ENCODE peak calls at places on chromosomes 16 and 17, in five cellular contexts. A, N, L, I and Y are unnamed samples.

GRCh38 chr16:87681990-87682570 is 79.8 kb downstream of the JPH3 start:
- DNase-seq in A (no peak), N (peak), L (no peak), I (no peak), Y (no peak)

GRCh38 chr17:40819528-40820125 is 2.8 kb downstream of the KRT10 start:
- DNase-seq in A (no peak), N (peak), L (no peak), I (no peak), Y (no peak)

GRCh38 chr16:87713469-87714229 is 52.1 kb downstream of the KLHDC4 start:
- DNase-seq in A (no peak), N (no peak), L (no peak), I (peak), Y (no peak)

GRCh38 chr16:1772362-1772907 is at the start of gene EME2:
- DNase-seq in A (no peak), N (peak), L (peak), I (no peak), Y (no peak)

GRCh38 chr17:72343911-72344310 is 223.1 kb downstream of the SOX9 start:
- DNase-seq in A (no peak), N (no peak), L (no peak), I (no peak), Y (no peak)

GRCh38 chr17:1532836-1533602 is 16.6 kb upstream of the INPP5K start:
- DNase-seq in A (no peak), N (no peak), L (no peak), I (no peak), Y (no peak)

GRCh38 chr17:10633738-10634379 is 23.2 kb downstream of the MYH3 start:
- DNase-seq in A (no peak), N (no peak), L (no peak), I (peak), Y (no peak)

GRCh38 chr17:37821025-37821713 is 76.3 kb upstream of the HNF1B start:
- DNase-seq in A (no peak), N (no peak), L (no peak), I (no peak), Y (no peak)

GRCh38 chr17:70297397-70297796 is 128.1 kb downstream of the KCNJ2 start:
- DNase-seq in A (no peak), N (no peak), L (no peak), I (no peak), Y (no peak)

GRCh38 chr17:4440690-4441686 is 7.2 kb downstream of the SPNS3 start:
- DNase-seq in A (no peak), N (no peak), L (no peak), I (no peak), Y (peak)

GRCh38 chr17:19753661-19754463 is 5.8 kb upstream of the ALDH3A1 start:
- DNase-seq in A (peak), N (no peak), L (no peak), I (peak), Y (peak)

GRCh38 chr17:20206068-20206467 is 196.9 kb downstream of the SPECC1 start:
- DNase-seq in A (no peak), N (no peak), L (no peak), I (no peak), Y (no peak)

GRCh38 chr17:27333410-27333980 is 39.6 kb downstream of the WSB1 start:
- DNase-seq in A (no peak), N (no peak), L (no peak), I (no peak), Y (no peak)

GRCh38 chr17:19327039-19327776 is 35.3 kb downstream of the B9D1 start:
- DNase-seq in A (peak), N (no peak), L (no peak), I (no peak), Y (no peak)

GRCh38 chr17:41544497-41544896 is 16.4 kb upstream of the KRT19 start:
- DNase-seq in A (no peak), N (peak), L (no peak), I (no peak), Y (no peak)

GRCh38 chr17:29091591-29092291 is 48.8 kb downstream of the PIPOX start:
- DNase-seq in A (no peak), N (no peak), L (no peak), I (no peak), Y (no peak)

GRCh38 chr16:68490829-68491575 is 42.7 kb upstream of the SMPD3 start:
- DNase-seq in A (peak), N (no peak), L (no peak), I (no peak), Y (peak)

GRCh38 chr16:68491576-68491950 is 43.3 kb upstream of the SMPD3 start:
- DNase-seq in A (no peak), N (no peak), L (no peak), I (no peak), Y (no peak)

GRCh38 chr16:68492501-68493411 is 44.4 kb upstream of the SMPD3 start:
- DNase-seq in A (no peak), N (no peak), L (no peak), I (peak), Y (peak)

GRCh38 chr16:68492151-68492500 is 43.8 kb upstream of the SMPD3 start:
- DNase-seq in A (no peak), N (no peak), L (no peak), I (peak), Y (no peak)

DNA sequence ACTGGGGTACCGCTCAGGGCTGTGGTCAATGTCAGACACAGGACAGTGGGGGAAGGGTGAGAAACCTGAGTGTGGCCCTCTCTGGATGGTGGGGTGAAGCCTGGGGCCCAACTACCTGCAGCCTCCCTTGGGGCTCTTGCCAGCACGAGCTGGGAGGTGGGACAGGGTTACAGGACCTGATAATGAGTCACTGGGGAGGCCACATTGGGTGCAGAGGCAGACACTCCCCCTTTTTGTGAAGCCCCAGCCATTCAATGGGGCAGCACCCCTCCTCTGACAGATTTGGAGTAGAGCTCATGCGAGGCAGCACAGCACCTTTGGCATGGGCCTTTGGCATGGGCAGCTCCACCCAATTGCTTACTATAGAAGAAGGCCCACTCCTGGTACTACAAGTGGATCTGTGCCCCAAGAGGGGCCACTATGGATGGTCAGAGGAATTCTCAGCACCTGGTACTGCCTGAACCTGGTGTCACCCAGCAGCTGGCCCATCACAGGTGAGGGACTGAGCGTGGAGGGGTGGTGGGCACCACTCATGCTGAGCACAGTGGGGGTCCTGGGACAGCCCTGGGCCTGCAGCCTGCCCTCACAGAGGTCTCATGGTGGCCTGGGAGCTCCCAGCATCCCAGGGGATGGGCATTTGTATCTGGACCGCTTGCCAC is 45.2 kb upstream of the SMPD3 start:
- DNase-seq in A (no peak), N (no peak), L (no peak), I (peak), Y (no peak)
- H3K27ac ChIP-seq in A (no peak), N (no peak), L (no peak), I (no peak), Y (peak)

DNA sequence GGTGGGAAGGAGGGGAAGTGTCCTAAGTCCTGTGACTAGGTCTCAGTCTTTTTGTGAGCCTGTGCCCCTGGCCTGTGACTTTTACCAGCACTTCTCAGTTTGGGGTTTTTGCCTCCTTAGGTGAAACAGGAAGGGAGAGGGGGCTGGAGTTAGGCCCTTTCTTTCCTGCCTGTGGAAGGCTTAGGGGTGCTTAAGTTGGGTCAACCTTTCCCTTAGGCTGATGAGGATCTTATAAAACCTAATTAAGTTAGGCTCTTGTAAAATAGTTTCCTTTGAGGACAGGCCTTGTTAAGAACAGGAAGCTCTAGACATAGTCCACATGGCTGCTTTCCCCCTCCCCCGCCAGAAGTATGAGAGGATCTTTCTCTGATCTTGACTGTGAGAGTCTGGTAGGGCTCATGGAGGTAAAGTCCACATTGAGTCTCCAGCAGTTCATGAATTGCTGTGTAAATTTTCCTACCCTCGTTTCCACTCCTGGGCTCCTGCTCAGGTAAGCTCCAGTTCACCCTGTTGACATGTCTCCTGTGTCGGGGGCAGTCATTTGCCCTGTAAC is 17.0 kb upstream of the DNASE1 start:
- DNase-seq in A (peak), N (peak), L (no peak), I (peak), Y (peak)
- TF ChIP-seq POLR2AphosphoS5 in A (no peak), N (no peak), L (no peak), I (no peak), Y (no peak)

GRCh38 chr17:47252766-47253512 is 688 bp upstream of the ITGB3 start:
- DNase-seq in A (no peak), N (no peak), L (no peak), I (no peak), Y (no peak)
- H3K27ac ChIP-seq in A (no peak), N (peak), L (no peak), I (peak), Y (peak)

GRCh38 chr17:82384730-82385429 is 13.3 kb downstream of the UTS2R start:
- DNase-seq in A (peak), N (peak), L (peak), I (no peak), Y (peak)
- TF ChIP-seq POLR2AphosphoS5 in A (no peak), N (no peak), L (no peak), I (no peak), Y (no peak)